ENCODE peak calls at places on chromosome 17, in four cellular contexts. One of them, this sample, is unnamed.

GRCh38 chr17:79792984-79793923 is 3.6 kb downstream of the CBX8 start:
- DNase-seq in IMR-90: peak
- DNase-seq in H9: no peak
- DNase-seq in neuronal stem cell: no peak
- DNase-seq in this sample: peak

GRCh38 chr17:69455040-69455439 is 40.5 kb downstream of the MAP2K6 start:
- DNase-seq in IMR-90: no peak
- DNase-seq in H9: no peak
- DNase-seq in neuronal stem cell: no peak
- DNase-seq in this sample: no peak

GRCh38 chr17:57871155-57871554 is 21.3 kb upstream of the MRPS23 start:
- DNase-seq in IMR-90: no peak
- DNase-seq in H9: no peak
- DNase-seq in neuronal stem cell: no peak
- DNase-seq in this sample: no peak

GRCh38 chr17:36185416-36185815 is 9.0 kb upstream of the TBC1D3B start:
- DNase-seq in IMR-90: no peak
- DNase-seq in H9: no peak
- DNase-seq in neuronal stem cell: no peak
- DNase-seq in this sample: no peak

GRCh38 chr17:9862191-9862590 is 36.5 kb downstream of the GLP2R start:
- DNase-seq in IMR-90: peak
- DNase-seq in H9: no peak
- DNase-seq in neuronal stem cell: no peak
- DNase-seq in this sample: peak

GRCh38 chr17:68512967-68513474 is 791 bp downstream of the PRKAR1A start:
- DNase-seq in IMR-90: peak
- DNase-seq in H9: no peak
- DNase-seq in neuronal stem cell: no peak
- DNase-seq in this sample: no peak

GRCh38 chr17:32240745-32241144 is 24.9 kb upstream of the RHBDL3 start:
- DNase-seq in IMR-90: no peak
- DNase-seq in H9: peak
- DNase-seq in neuronal stem cell: no peak
- DNase-seq in this sample: no peak

GRCh38 chr17:64497565-64498035 is 746 bp upstream of the POLG2 start:
- DNase-seq in IMR-90: no peak
- DNase-seq in H9: no peak
- DNase-seq in neuronal stem cell: no peak
- DNase-seq in this sample: no peak

GRCh38 chr17:45971698-45972141 is 27.3 kb upstream of the STH start:
- DNase-seq in IMR-90: no peak
- DNase-seq in H9: peak
- DNase-seq in neuronal stem cell: no peak
- DNase-seq in this sample: peak

GRCh38 chr17:7972131-7972785 is 30.2 kb upstream of the GUCY2D start:
- DNase-seq in IMR-90: no peak
- DNase-seq in H9: peak
- DNase-seq in neuronal stem cell: no peak
- DNase-seq in this sample: no peak

GRCh38 chr17:80780381-80781187 is 211.1 kb upstream of the CHMP6 start:
- DNase-seq in IMR-90: peak
- DNase-seq in H9: no peak
- DNase-seq in neuronal stem cell: no peak
- DNase-seq in this sample: no peak

GRCh38 chr17:79871131-79871530 is 31.9 kb upstream of the CBX4 start:
- DNase-seq in IMR-90: no peak
- DNase-seq in H9: no peak
- DNase-seq in neuronal stem cell: no peak
- DNase-seq in this sample: no peak

GRCh38 chr17:72383053-72383847 is 262.4 kb downstream of the SOX9 start:
- DNase-seq in IMR-90: no peak
- DNase-seq in H9: peak
- DNase-seq in neuronal stem cell: no peak
- DNase-seq in this sample: peak

GRCh38 chr17:46944931-46945330 is 22.0 kb downstream of the GOSR2 start:
- DNase-seq in IMR-90: no peak
- DNase-seq in H9: no peak
- DNase-seq in neuronal stem cell: no peak
- DNase-seq in this sample: no peak

GRCh38 chr17:81487089-81487486 is 25.5 kb downstream of the ACTG1 start:
- DNase-seq in IMR-90: no peak
- DNase-seq in H9: no peak
- DNase-seq in neuronal stem cell: no peak
- DNase-seq in this sample: no peak

GRCh38 chr17:72502940-72503341 is 382.1 kb downstream of the SOX9 start:
- DNase-seq in IMR-90: peak
- DNase-seq in H9: no peak
- DNase-seq in neuronal stem cell: no peak
- DNase-seq in this sample: no peak

GRCh38 chr17:67375761-67376160 is 1.3 kb upstream of the PITPNC1 start:
- DNase-seq in IMR-90: no peak
- DNase-seq in H9: no peak
- DNase-seq in neuronal stem cell: no peak
- DNase-seq in this sample: no peak

GRCh38 chr17:41392278-41392677 is 5.1 kb downstream of the KRT31 start:
- DNase-seq in IMR-90: peak
- DNase-seq in H9: no peak
- DNase-seq in neuronal stem cell: no peak
- DNase-seq in this sample: no peak

GRCh38 chr17:61634011-61634539 is 43.1 kb upstream of the NACA2 start:
- DNase-seq in IMR-90: no peak
- DNase-seq in H9: no peak
- DNase-seq in neuronal stem cell: no peak
- DNase-seq in this sample: no peak

GRCh38 chr17:8029121-8029520 is 9.7 kb upstream of the ALOX15B start:
- DNase-seq in IMR-90: peak
- DNase-seq in H9: no peak
- DNase-seq in neuronal stem cell: no peak
- DNase-seq in this sample: no peak

GRCh38 chr17:60959011-60959410 is 281.4 kb downstream of the BCAS3 start:
- DNase-seq in IMR-90: peak
- DNase-seq in H9: no peak
- DNase-seq in neuronal stem cell: no peak
- DNase-seq in this sample: no peak

GRCh38 chr17:50558091-50558490 is 2.4 kb upstream of the CACNA1G start:
- DNase-seq in IMR-90: no peak
- DNase-seq in H9: no peak
- DNase-seq in neuronal stem cell: no peak
- DNase-seq in this sample: no peak

GRCh38 chr17:7916799-7917198 is 710 bp upstream of the RNF227 start:
- DNase-seq in IMR-90: peak
- DNase-seq in H9: no peak
- DNase-seq in neuronal stem cell: no peak
- DNase-seq in this sample: no peak

GRCh38 chr17:8375738-8376259 is 705 bp downstream of the KRABD2 start:
- DNase-seq in IMR-90: peak
- DNase-seq in H9: no peak
- DNase-seq in neuronal stem cell: no peak
- DNase-seq in this sample: no peak

GRCh38 chr17:6712058-6712853 is 913 bp downstream of the SLC13A5 start:
- DNase-seq in IMR-90: no peak
- DNase-seq in H9: peak
- DNase-seq in neuronal stem cell: peak
- DNase-seq in this sample: peak

GRCh38 chr17:6710317-6710716 is 2.9 kb downstream of the SLC13A5 start:
- DNase-seq in IMR-90: no peak
- DNase-seq in H9: no peak
- DNase-seq in neuronal stem cell: no peak
- DNase-seq in this sample: no peak

GRCh38 chr17:6711681-6712057 is 1.5 kb downstream of the SLC13A5 start:
- DNase-seq in IMR-90: no peak
- DNase-seq in H9: no peak
- DNase-seq in neuronal stem cell: no peak
- DNase-seq in this sample: no peak

GRCh38 chr17:6712854-6713129 is 377 bp downstream of the SLC13A5 start:
- DNase-seq in IMR-90: no peak
- DNase-seq in H9: no peak
- DNase-seq in neuronal stem cell: no peak
- DNase-seq in this sample: no peak

DNA sequence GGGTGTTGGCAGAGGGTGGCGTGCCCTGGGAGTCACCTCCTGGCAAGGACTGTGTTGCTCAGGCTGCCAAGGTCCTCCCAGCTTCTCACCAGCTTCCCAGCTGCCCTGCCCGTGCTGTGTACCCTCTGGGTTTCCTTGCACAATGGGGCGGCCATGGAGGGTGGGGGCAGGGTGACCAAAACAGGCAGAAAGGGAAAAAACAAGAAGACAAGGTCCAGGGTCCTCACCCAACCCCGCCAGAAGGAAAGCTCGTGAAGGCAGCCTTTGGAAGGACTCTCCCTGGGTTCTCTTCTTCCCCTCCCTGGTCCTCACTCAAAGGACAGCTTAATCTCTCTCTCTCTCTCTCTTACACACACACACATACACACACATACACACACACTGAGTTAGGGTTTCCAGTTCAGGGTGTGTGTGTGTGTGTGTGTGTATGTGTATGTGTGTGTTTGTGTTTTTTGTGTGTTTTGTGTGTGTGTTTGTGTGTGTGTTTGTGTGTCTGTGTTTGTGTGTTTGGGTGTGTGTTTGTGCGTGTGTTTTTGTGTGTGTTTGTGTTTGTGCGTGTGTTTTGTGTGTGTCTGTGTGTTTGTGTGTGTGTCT is 2.0 kb downstream of the SLC13A5 start:
- DNase-seq in IMR-90: no peak
- DNase-seq in H9: no peak
- DNase-seq in neuronal stem cell: no peak
- DNase-seq in this sample: no peak
- H3K23ac ChIP-seq in IMR-90: no peak
- H3K23ac ChIP-seq in H9: no peak
- H3K23ac ChIP-seq in neuronal stem cell: no peak
- H3K23ac ChIP-seq in this sample: no peak

DNA sequence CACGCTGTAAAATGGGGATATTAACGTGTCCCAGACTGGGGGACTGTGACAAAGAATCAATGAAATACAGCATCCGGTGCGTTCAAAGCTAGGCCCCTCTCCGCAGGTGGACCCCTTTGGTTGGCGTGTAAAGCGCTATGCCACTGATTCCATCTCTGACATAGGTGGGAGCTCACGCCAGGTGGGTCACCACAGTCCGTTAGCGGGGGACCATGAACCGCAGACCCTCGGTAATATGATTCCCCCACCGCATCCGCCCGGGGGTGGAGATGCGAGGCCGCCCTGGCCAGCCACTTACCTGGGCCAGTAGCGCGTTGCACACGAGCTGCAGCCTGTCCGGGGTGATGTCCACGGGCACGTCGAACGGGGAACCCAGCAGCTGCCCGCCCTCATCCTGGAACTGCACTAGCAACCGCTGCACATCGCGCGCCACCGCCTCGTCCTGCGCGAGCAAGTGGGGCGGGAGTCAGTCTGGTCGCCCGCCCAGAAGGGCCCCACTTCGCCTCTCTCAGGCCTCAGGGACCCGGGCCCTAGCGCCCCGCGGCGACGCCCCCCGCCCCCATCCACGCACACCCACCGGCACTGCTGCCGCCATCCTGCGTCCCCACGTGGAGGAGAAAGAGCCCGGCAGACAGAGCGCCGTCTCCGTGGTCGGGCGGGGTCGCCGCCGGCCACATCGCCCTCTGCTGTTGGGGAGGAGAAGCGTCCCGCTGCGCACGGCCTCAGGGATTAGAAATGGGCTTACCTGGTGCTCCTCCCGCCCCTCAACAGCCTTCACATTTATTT is at the start of gene NLE1:
- DNase-seq in IMR-90: peak
- DNase-seq in H9: peak
- DNase-seq in neuronal stem cell: peak
- DNase-seq in this sample: peak
- H3K23ac ChIP-seq in IMR-90: peak
- H3K23ac ChIP-seq in H9: no peak
- H3K23ac ChIP-seq in neuronal stem cell: peak
- H3K23ac ChIP-seq in this sample: no peak

DNA sequence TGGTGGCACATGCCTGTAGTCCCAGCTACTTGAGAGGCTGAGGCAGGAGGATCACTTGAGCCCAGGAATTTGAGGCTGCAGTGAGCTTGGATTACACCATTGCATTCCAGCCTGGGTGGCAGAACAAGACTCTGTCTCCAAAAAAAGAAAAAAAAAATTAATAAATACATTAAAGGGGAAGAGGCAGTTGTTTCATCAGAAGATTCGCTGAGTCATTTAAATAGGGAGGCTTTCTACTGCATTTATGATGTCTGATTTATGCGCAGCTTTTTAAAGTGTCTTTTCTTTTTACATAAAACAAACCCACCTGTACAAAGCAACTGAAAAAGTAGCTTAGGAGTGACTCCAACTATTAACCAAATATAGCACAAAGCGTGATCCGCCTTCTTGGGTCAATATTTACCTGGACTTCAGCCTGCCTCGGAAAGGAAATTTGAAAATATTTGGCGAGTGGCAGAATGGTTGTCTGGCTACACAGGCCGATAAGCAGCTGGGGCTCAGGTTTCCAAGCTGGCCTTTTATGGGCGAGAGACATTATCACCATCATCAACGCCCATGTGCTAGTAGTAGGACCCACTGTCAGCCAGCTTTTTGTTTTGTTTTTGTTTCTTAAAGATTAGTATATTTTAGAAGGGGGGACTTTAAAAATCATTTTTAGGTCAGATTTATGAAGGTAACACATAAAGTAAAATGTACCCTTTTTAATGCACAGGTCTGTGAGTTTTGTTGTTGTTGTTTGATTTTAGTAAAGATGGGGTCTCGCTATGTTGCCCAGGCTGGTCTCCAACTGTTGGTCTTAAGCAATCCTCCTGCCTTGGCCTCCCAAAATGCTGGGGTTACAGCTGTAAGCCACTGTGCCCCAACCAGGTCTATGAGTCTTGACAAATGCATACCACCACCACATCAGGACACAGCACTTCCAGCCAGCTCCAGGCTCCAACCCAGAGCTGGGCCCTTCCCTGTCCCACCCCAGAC is 42.5 kb upstream of the RASD1 start:
- DNase-seq in IMR-90: peak
- DNase-seq in H9: no peak
- DNase-seq in neuronal stem cell: no peak
- DNase-seq in this sample: no peak
- H3K23ac ChIP-seq in IMR-90: no peak
- H3K23ac ChIP-seq in H9: no peak
- H3K23ac ChIP-seq in neuronal stem cell: no peak
- H3K23ac ChIP-seq in this sample: no peak

DNA sequence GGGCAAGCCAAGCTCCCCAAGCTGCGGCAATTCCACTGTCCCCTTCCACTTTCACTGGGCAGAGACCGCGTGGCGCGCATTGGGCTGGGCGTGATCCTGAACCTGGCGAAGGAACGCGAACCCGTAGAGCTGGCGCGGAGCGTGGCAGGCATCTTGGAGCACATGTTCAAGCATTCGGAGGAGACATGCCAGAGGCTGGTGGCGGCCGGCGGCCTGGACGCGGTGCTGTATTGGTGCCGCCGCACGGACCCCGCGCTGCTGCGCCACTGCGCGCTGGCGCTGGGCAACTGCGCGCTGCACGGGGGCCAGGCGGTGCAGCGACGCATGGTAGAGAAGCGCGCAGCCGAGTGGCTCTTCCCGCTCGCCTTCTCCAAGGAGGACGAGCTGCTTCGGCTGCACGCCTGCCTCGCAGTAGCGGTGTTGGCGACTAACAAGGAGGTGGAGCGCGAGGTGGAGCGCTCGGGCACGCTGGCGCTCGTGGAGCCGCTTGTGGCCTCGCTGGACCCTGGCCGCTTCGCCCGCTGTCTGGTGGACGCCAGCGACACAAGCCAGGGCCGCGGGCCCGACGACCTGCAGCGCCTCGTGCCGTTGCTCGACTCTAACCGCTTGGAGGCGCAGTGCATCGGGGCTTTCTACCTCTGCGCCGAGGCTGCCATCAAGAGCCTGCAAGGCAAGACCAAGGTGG is 9.8 kb downstream of the SARM1 start:
- DNase-seq in IMR-90: no peak
- DNase-seq in H9: peak
- DNase-seq in neuronal stem cell: no peak
- DNase-seq in this sample: peak
- H3K23ac ChIP-seq in IMR-90: no peak
- H3K23ac ChIP-seq in H9: no peak
- H3K23ac ChIP-seq in neuronal stem cell: no peak
- H3K23ac ChIP-seq in this sample: no peak